ENCODE peak calls at places on chromosomes 4 and X, in four cellular contexts. Z is SIG-M5, M is NT2/D1, H is LHCN-M2. W is an unnamed sample.

GRCh38 chr4:81214518-81215218 is 354 bp downstream of the PRKG2 start:
- DNase-seq in M (no peak), Z (no peak), H (no peak), W (no peak)

GRCh38 chr4:84804126-84804525 is 162.4 kb downstream of the WDFY3 start:
- DNase-seq in M (no peak), Z (no peak), H (peak; percentile 72), W (no peak)

GRCh38 chrX:108091878-108092291 is 307 bp downstream of the ATG4A start:
- DNase-seq in M (no peak), Z (no peak), H (no peak), W (peak; percentile 8)

GRCh38 chr4:151730003-151730559 is 30.7 kb downstream of the GATB start:
- DNase-seq in Z (no peak), H (peak; percentile 35), M (no peak), W (peak; percentile 33)

GRCh38 chr4:107658400-107659326 is 61.4 kb downstream of the PAPSS1 start:
- DNase-seq in M (no peak), Z (peak; percentile 16), H (no peak), W (no peak)

GRCh38 chr4:184769285-184769825 is 35.5 kb upstream of the CENPU start:
- DNase-seq in Z (no peak), H (no peak), M (no peak), W (no peak)

GRCh38 chr4:5051210-5051691 is at the start of gene STK32B:
- DNase-seq in M (peak; percentile 62), Z (no peak), H (peak; percentile 50), W (peak; percentile 85)

GRCh38 chr4:155799794-155800123 is 40.9 kb downstream of the GUCY1B1 start:
- DNase-seq in M (no peak), H (no peak), Z (no peak), W (no peak)

GRCh38 chrX:96405842-96406241 is 278.8 kb upstream of the DIAPH2 start:
- DNase-seq in Z (no peak), H (no peak), M (peak; percentile 39), W (no peak)

GRCh38 chr4:57131849-57132745 is 21.9 kb upstream of the IGFBP7 start:
- DNase-seq in H (peak; percentile 71), Z (no peak), M (no peak), W (no peak)

GRCh38 chr4:26162095-26162494 is 158.7 kb upstream of the RBPJ start:
- DNase-seq in Z (no peak), H (no peak), M (no peak), W (no peak)

W was measured in H4.